ENCODE peak calls at places on chromosome 21, in six cellular contexts. U is upper lobe of left lung, F is K562, Q is suprapubic skin, N is stomach, T is H1. Z is an unnamed sample.

GRCh38 chr21:15788847-15789548 is 59.2 kb downstream of the USP25 start:
- DNase-seq in U (no peak), F (no peak), Q (no peak), N (no peak), T (no peak), Z (no peak)

GRCh38 chr21:32048353-32048752 is 175.5 kb downstream of the HUNK start:
- DNase-seq in U (no peak), F (no peak), Q (peak; percentile 37), N (no peak), T (no peak), Z (no peak)

GRCh38 chr21:31914472-31914871 is 41.7 kb downstream of the HUNK start:
- DNase-seq in U (no peak), F (no peak), Q (no peak), N (no peak), T (no peak), Z (no peak)

GRCh38 chr21:16713331-16714114 is 799.3 kb upstream of the CXADR start:
- DNase-seq in U (no peak), F (no peak), Q (no peak), N (no peak), T (no peak), Z (no peak)

GRCh38 chr21:35090403-35090802 is 41.3 kb upstream of the RUNX1 start:
- DNase-seq in U (no peak), F (no peak), Q (no peak), N (no peak), T (no peak), Z (no peak)

GRCh38 chr21:42652527-42653491 is 612 bp upstream of the PDE9A start:
- DNase-seq in U (peak; percentile 91), F (peak; percentile 63), Q (no peak), N (peak; percentile 75), T (no peak), Z (peak; percentile 56)

GRCh38 chr21:21200103-21200938 is 202.1 kb downstream of the NCAM2 start:
- DNase-seq in U (peak; percentile 66), F (peak; percentile 79), Q (no peak), N (no peak), T (no peak), Z (peak; percentile 27)

GRCh38 chr21:32538147-32538792 is 47.1 kb downstream of the TCP10L start:
- DNase-seq in U (no peak), F (no peak), Q (peak; percentile 15), N (no peak), T (no peak), Z (no peak)

GRCh38 chr21:31777857-31778256 is 45.9 kb upstream of the SCAF4 start:
- DNase-seq in U (no peak), F (no peak), Q (no peak), N (no peak), T (no peak), Z (peak; percentile 17)

GRCh38 chr21:46322351-46323226 is 1.1 kb downstream of the C21orf58 start:
- DNase-seq in U (peak; percentile 31), F (no peak), Q (no peak), N (no peak), T (no peak), Z (no peak)

GRCh38 chr21:34826818-34827217 is 158.0 kb downstream of the CLIC6 start:
- DNase-seq in U (peak; percentile 14), F (no peak), Q (no peak), N (no peak), T (no peak), Z (no peak)

GRCh38 chr21:15840406-15840805 is 110.6 kb downstream of the USP25 start:
- DNase-seq in U (no peak), F (no peak), Q (no peak), N (no peak), T (no peak), Z (no peak)

GRCh38 chr21:23402929-23403520 is 2204.3 kb downstream of the MRPL39 start:
- DNase-seq in U (no peak), F (no peak), Q (no peak), N (no peak), T (no peak), Z (no peak)

GRCh38 chr21:14531927-14532326 is 14.2 kb downstream of the SAMSN1 start:
- DNase-seq in U (no peak), F (no peak), Q (no peak), N (no peak), T (no peak), Z (no peak)

GRCh38 chr21:34185051-34185750 is 111.8 kb downstream of the MRPS6 start:
- DNase-seq in U (no peak), F (no peak), Q (no peak), N (no peak), T (no peak), Z (no peak)

GRCh38 chr21:27703806-27704205 is 736.9 kb upstream of the ADAMTS5 start:
- DNase-seq in U (no peak), F (no peak), Q (no peak), N (no peak), T (no peak), Z (no peak)

GRCh38 chr21:43865471-43866181 is 603 bp downstream of the AGPAT3 start:
- DNase-seq in U (peak; percentile 49), F (peak; percentile 86), Q (no peak), N (peak; percentile 69), T (no peak), Z (peak; percentile 76)

GRCh38 chr21:37045556-37045955 is 27.3 kb downstream of the PIGP start:
- DNase-seq in U (no peak), F (no peak), Q (no peak), N (no peak), T (no peak), Z (no peak)

GRCh38 chr21:18155508-18156193 is 89.0 kb upstream of the CHODL start:
- DNase-seq in U (no peak), F (no peak), Q (no peak), N (no peak), T (no peak), Z (no peak)

GRCh38 chr21:32307706-32308105 is 9.1 kb downstream of the MRAP start:
- DNase-seq in U (no peak), F (no peak), Q (peak; percentile 37), N (no peak), T (no peak), Z (no peak)

GRCh38 chr21:32603131-32603530 is 9.0 kb downstream of the CFAP298 start:
- DNase-seq in U (no peak), F (no peak), Q (no peak), N (no peak), T (no peak), Z (no peak)

GRCh38 chr21:17673261-17674020 is 60.7 kb upstream of the BTG3 start:
- DNase-seq in U (no peak), F (no peak), Q (no peak), N (no peak), T (no peak), Z (no peak)

DNA sequence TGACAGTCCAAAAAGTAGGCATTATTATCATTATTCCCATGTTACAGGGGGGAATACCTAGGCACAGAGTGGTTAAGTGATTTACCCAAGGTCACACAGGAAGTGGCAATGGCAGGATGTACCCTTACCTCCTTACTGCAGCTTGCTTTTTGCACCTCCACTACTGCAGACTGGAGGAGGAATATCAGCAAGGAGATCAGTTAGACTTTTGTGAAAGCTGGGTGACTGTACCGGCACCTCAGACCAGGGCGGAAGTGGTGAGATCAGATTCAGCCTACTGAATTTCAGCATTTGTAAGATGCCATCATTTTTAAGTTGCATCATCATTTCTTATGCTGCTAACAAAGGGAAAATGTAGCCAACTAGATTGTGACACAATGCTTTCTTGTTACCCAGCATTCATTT is 4.5 kb downstream of the ADARB1 start:
- DNase-seq in U (peak; percentile 50), F (no peak), Q (no peak), N (peak; percentile 29), T (no peak), Z (peak; percentile 44)
- TF ChIP-seq POLR2AphosphoS5 in U (peak; percentile 30), F (no peak), Q (peak; percentile 33), N (no peak), T (no peak), Z (no peak)

GRCh38 chr21:38804617-38805281 is 980 bp upstream of the ETS2 start:
- DNase-seq in U (peak; percentile 90), F (peak; percentile 62), Q (no peak), N (peak; percentile 84), T (no peak), Z (peak; percentile 86)

GRCh38 chr21:38804030-38804616 is 1.6 kb upstream of the ETS2 start:
- DNase-seq in U (no peak), F (no peak), Q (no peak), N (no peak), T (no peak), Z (no peak)

GRCh38 chr21:38806153-38806941 is 618 bp downstream of the ETS2 start:
- DNase-seq in U (peak; percentile 41), F (peak; percentile 53), Q (no peak), N (no peak), T (no peak), Z (peak; percentile 45)

GRCh38 chr21:38806942-38807284 is 1.2 kb downstream of the ETS2 start:
- DNase-seq in U (no peak), F (peak; percentile 28), Q (no peak), N (no peak), T (no peak), Z (no peak)

DNA sequence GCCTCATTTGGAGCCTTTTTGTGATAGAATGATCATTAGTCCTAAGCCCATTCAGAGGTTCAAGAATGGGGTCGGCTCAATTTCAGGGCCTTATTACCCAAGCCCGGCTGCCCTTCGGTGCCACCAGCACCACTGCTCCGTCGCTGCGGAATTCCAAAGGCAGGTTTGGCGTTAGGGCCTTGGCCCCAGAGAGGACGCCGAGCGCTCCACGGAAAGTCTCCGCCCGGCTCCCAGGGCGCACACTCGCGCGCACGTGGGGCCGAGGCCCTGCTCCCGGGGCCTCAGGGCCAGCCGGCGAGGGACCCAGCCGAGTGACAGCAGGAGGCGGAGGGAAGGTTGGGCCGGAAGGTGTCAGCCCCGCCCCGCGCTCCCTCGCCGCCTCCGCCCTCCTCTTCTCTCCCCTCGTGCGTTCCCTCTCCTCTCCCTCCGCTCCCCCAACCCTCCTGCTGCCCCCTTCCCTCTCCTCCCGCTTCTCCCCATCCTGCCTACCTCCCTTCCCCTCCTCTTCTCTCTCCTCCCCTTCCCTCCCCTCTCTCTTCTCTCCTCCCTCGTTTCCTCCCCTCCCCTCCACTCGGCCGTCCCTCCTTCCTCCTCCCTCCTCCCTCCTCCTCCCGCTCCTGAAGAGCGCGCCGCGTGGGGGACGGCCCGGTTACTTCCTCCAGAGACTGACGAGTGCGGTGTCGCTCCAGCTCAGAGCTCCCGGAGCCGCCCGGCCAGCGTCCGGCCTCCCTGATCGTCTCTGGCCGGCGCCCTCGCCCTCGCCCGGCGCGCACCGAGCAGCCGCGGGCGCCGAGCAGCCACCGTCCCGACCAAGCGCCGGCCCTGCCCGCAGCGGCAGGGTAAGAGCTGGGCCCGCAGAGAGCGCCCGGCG is at the start of gene ETS2:
- DNase-seq in U (peak; percentile 93), F (peak; percentile 93), Q (peak; percentile 94), N (peak; percentile 90), T (peak; percentile 71), Z (peak; percentile 93)
- TF ChIP-seq EP300 in U (peak; percentile 89), F (no peak), Q (no peak), N (no peak), T (no peak), Z (peak; percentile 33)

DNA sequence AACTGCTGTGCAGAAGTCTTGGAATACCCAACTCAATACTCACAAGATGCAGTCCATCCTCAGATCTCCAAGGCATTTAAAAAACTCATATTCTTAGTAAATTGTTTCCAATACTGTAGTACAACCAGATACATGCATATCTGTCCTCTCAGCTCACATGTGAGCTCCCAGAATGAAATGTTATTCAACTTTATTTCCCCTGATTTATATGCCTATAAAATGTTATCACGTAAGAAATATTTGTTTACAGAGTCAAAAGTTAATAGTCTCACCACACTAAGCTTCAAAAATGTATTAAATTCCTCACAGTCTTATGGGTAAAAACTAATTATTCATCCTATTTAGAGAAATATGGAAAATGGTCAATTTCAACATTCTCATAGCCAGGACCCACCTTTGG is 56.6 kb downstream of the LTN1 start:
- DNase-seq in U (no peak), F (no peak), Q (no peak), N (no peak), T (no peak), Z (no peak)
- TF ChIP-seq POLR2AphosphoS5 in U (no peak), F (no peak), Q (no peak), N (no peak), T (no peak), Z (no peak)

GRCh38 chr21:45294509-45295291 is 7.0 kb upstream of the POFUT2 start:
- DNase-seq in U (peak; percentile 79), F (no peak), Q (peak; percentile 87), N (peak; percentile 54), T (no peak), Z (peak; percentile 78)
- TF ChIP-seq EP300 in U (peak; percentile 99), F (no peak), Q (peak; percentile 20), N (peak; percentile 97), T (no peak), Z (peak; percentile 99)